ENCODE peak calls at places on chromosomes 16 and 17, in nine cellular contexts. Y is Panc1, C is tibial nerve, P is ascending aorta, A is mesendoderm, X is right lobe of liver, V is body of pancreas, Q is left ventricle myocardium inferior, H is SK-N-SH. F is an unnamed sample. For H3K4me1, the result is how much of the 10 kb centered on the place peaks cover.

GRCh38 chr16:29815032-29815721 is 775 bp upstream of the PAGR1 start:
- DNase-seq in Y (no peak), C (no peak), P (peak), A (peak), X (no peak), V (peak), Q (peak), H (no peak), F (peak)

GRCh38 chr17:8985054-8985701 is 19.7 kb upstream of the PIK3R5 start:
- DNase-seq in Y (no peak), C (no peak), P (no peak), A (no peak), X (no peak), V (no peak), Q (no peak), H (no peak), F (no peak)

GRCh38 chr17:80327518-80327917 is 66.9 kb downstream of the RNF213 start:
- DNase-seq in Y (no peak), C (no peak), P (no peak), A (no peak), X (no peak), V (no peak), Q (no peak), H (no peak), F (no peak)

GRCh38 chr17:56718515-56718914 is 115.2 kb downstream of the C17orf67 start:
- DNase-seq in Y (no peak), C (no peak), P (no peak), A (no peak), X (no peak), V (no peak), Q (no peak), H (no peak), F (no peak)

GRCh38 chr17:39950871-39951348 is 11.9 kb upstream of the GSDMA start:
- DNase-seq in Y (no peak), C (no peak), P (no peak), A (no peak), X (peak), V (peak), Q (peak), H (no peak), F (no peak)

GRCh38 chr16:31352344-31353115 is 2.4 kb upstream of the ITGAX start:
- DNase-seq in Y (no peak), C (no peak), P (no peak), A (no peak), X (no peak), V (no peak), Q (no peak), H (no peak), F (no peak)

GRCh38 chr17:57045868-57046671 is 39.0 kb upstream of the AKAP1 start:
- DNase-seq in Y (no peak), C (no peak), P (peak), A (no peak), X (peak), V (peak), Q (no peak), H (peak), F (no peak)

GRCh38 chr17:19672009-19672837 is 23.7 kb downstream of the ALDH3A2 start:
- DNase-seq in Y (no peak), C (no peak), P (peak), A (no peak), X (peak), V (peak), Q (peak), H (no peak), F (peak)

GRCh38 chr16:66519482-66519881 is 30.4 kb downstream of the TK2 start:
- DNase-seq in Y (no peak), C (no peak), P (no peak), A (no peak), X (peak), V (no peak), Q (no peak), H (no peak), F (no peak)

GRCh38 chr17:10050597-10051101 is 145.6 kb upstream of the RCVRN start:
- DNase-seq in Y (no peak), C (no peak), P (no peak), A (no peak), X (no peak), V (no peak), Q (no peak), H (no peak), F (no peak)

GRCh38 chr17:61419496-61420046 is 19.9 kb downstream of the TBX2 start:
- DNase-seq in Y (no peak), C (no peak), P (no peak), A (no peak), X (no peak), V (no peak), Q (no peak), H (no peak), F (no peak)
- H3K4me3 ChIP-seq in Y (no peak), C (no peak), P (no peak), A (no peak), X (no peak), V (no peak), Q (no peak), H (no peak), F (no peak)

GRCh38 chr17:1109606-1110523 is 69.9 kb downstream of the ABR start:
- DNase-seq in Y (no peak), C (no peak), P (no peak), A (peak), X (no peak), V (peak), Q (no peak), H (peak), F (peak)
- H3K4me1 ChIP-seq in Y (half or more), C (half or more), P (under half), A (under half), X (under half), V (half or more), Q (half or more), H (under half), F (half or more)

GRCh38 chr17:3004925-3005324 is 58.5 kb downstream of the OR1D5 start:
- DNase-seq in Y (no peak), C (peak), P (no peak), A (no peak), X (no peak), V (peak), Q (no peak), H (peak), F (peak)
- H3K4me3 ChIP-seq in Y (no peak), C (peak), P (peak), A (no peak), X (no peak), V (no peak), Q (peak), H (no peak), F (no peak)

DNA sequence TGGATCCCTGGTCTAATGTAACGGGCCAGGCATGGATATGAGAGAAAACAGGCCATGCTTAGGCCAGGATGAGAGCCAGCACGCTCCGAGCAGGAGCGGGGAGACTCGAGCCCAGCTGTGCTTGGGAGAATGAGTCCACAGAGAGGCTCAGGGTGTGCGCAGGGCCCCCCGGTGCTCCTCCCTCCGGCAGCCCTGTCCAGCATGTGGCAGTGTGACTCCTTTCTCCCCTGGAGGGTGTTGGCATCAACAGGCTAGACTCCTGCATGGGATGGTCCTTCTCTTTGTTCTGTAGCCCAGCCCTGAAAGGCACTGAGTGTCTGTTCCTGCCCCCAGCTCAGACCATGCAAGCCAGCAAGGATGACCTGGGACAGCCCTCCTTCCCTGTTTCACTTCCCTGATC is 23.4 kb downstream of the PGS1 start:
- DNase-seq in Y (no peak), C (no peak), P (no peak), A (no peak), X (no peak), V (no peak), Q (no peak), H (no peak), F (no peak)
- H3K4me1 ChIP-seq in Y (under half), C (under half), P (under half), A (under half), X (under half), V (under half), Q (under half), H (under half), F (under half)

GRCh38 chr16:4090476-4090875 is 25.8 kb downstream of the ADCY9 start:
- DNase-seq in Y (no peak), C (no peak), P (peak), A (no peak), X (peak), V (peak), Q (peak), H (no peak), F (no peak)
- H3K4me3 ChIP-seq in Y (no peak), C (no peak), P (peak), A (no peak), X (peak), V (no peak), Q (peak), H (no peak), F (no peak)

DNA sequence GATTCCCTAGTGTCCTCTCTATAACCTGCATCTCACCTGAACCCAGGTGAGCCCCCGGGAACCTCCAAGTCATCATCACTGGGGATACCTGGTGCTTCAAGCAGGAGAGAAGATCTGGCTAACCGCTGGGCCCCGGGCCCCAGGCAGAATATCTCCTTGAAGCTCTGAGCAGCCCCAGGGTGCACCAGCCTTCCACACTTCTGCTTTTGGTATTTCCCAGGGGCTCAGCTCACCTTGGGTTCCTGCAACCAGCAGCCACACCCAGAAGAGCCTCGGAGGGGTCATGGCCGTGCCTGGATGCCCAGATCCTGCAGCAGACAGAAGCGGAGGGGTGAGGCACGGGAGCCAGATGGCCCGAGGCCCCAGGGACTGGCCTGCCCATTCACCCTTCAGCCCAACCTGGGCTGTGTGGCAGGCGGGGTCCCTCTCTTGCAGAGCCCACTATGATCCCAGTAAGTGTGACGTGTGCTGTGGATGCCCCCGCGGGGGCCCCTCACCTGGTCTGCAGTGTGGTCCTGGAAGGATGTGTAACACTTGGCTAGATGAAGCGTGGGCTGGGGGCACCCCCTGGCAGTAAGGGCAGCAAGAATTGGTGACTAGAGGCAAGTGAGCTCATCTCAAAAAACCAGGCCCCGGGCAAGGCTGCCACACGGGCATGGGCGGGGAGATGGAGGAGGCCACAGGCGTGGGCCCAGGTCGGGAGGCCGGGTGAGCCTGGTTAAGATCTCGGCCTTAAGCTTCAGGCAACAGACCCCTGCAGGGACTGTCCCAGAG is 2.6 kb downstream of the LGALS3BP start:
- DNase-seq in Y (no peak), C (no peak), P (no peak), A (no peak), X (no peak), V (no peak), Q (no peak), H (no peak), F (no peak)
- H3K4me1 ChIP-seq in Y (under half), C (half or more), P (under half), A (under half), X (under half), V (under half), Q (half or more), H (half or more), F (under half)